ENCODE peak calls at places on chromosomes 3 and 15, in six cellular contexts. A, P, Z, Y, Q and G are unnamed samples.

GRCh38 chr3:182058488-182058887 is 346.8 kb downstream of the SOX2 start:
- DNase-seq in A (no peak), P (no peak), Z (no peak), Y (no peak), Q (no peak), G (no peak)

GRCh38 chr15:25481208-25481862 is 42.5 kb upstream of the UBE3A start:
- DNase-seq in A (no peak), P (no peak), Z (no peak), Y (peak), Q (no peak), G (no peak)

GRCh38 chr15:23072633-23073032 is 33.3 kb upstream of the TUBGCP5 start:
- DNase-seq in A (no peak), P (no peak), Z (no peak), Y (no peak), Q (no peak), G (no peak)

GRCh38 chr15:96294766-96295165 is 35.7 kb upstream of the NR2F2 start:
- DNase-seq in A (no peak), P (no peak), Z (no peak), Y (no peak), Q (no peak), G (no peak)

GRCh38 chr3:127732303-127732702 is 59.6 kb downstream of the ABTB1 start:
- DNase-seq in A (no peak), P (no peak), Z (no peak), Y (no peak), Q (no peak), G (no peak)

GRCh38 chr3:35383719-35384555 is 255.4 kb upstream of the ARPP21 start:
- DNase-seq in A (no peak), P (peak), Z (peak), Y (no peak), Q (no peak), G (no peak)

GRCh38 chr3:20190991-20191390 is 5.0 kb upstream of the SGO1 start:
- DNase-seq in A (no peak), P (no peak), Z (no peak), Y (no peak), Q (no peak), G (no peak)

GRCh38 chr15:88032787-88033186 is 223.8 kb downstream of the NTRK3 start:
- DNase-seq in A (no peak), P (no peak), Z (no peak), Y (no peak), Q (no peak), G (no peak)

GRCh38 chr15:74055804-74056203 is 26.5 kb downstream of the GOLGA6A start:
- DNase-seq in A (no peak), P (no peak), Z (no peak), Y (no peak), Q (no peak), G (no peak)

GRCh38 chr15:47715856-47716445 is 1.4 kb upstream of the SEMA6D start:
- DNase-seq in A (no peak), P (no peak), Z (no peak), Y (no peak), Q (no peak), G (no peak)

GRCh38 chr3:48684480-48685143 is 1.1 kb downstream of the NCKIPSD start:
- DNase-seq in A (no peak), P (no peak), Z (no peak), Y (peak), Q (no peak), G (no peak)

GRCh38 chr15:38217788-38218609 is 34.6 kb upstream of the SPRED1 start:
- DNase-seq in A (no peak), P (no peak), Z (no peak), Y (no peak), Q (no peak), G (no peak)

GRCh38 chr15:42010434-42010833 is 10.4 kb downstream of the PLA2G4E start:
- DNase-seq in A (no peak), P (no peak), Z (peak), Y (no peak), Q (no peak), G (no peak)

GRCh38 chr3:15538345-15538744 is 16.8 kb upstream of the COLQ start:
- DNase-seq in A (no peak), P (no peak), Z (no peak), Y (no peak), Q (no peak), G (no peak)

GRCh38 chr3:158842946-158843345 is 41.1 kb downstream of the MFSD1 start:
- DNase-seq in A (no peak), P (no peak), Z (no peak), Y (no peak), Q (no peak), G (no peak)

GRCh38 chr3:4841225-4841624 is 138.0 kb upstream of the BHLHE40 start:
- DNase-seq in A (no peak), P (no peak), Z (no peak), Y (no peak), Q (no peak), G (no peak)

GRCh38 chr3:156792945-156793344 is 33.2 kb upstream of the LEKR1 start:
- DNase-seq in A (no peak), P (no peak), Z (no peak), Y (no peak), Q (no peak), G (no peak)

GRCh38 chr3:49899815-49900214 is 3.9 kb downstream of the MST1R start:
- DNase-seq in A (no peak), P (no peak), Z (no peak), Y (no peak), Q (no peak), G (no peak)

GRCh38 chr3:112629425-112629824 is 11.5 kb downstream of the CCDC80 start:
- DNase-seq in A (no peak), P (peak), Z (peak), Y (peak), Q (peak), G (no peak)

GRCh38 chr3:56621686-56622085 is 61.4 kb downstream of the TASOR start:
- DNase-seq in A (no peak), P (no peak), Z (no peak), Y (no peak), Q (no peak), G (no peak)

GRCh38 chr15:51681303-51681963 is at the start of gene SCG3:
- DNase-seq in A (peak), P (peak), Z (peak), Y (peak), Q (peak), G (peak)

GRCh38 chr15:32861741-32862140 is 143.9 kb downstream of the GREM1 start:
- DNase-seq in A (no peak), P (peak), Z (no peak), Y (peak), Q (peak), G (no peak)

GRCh38 chr15:80180468-80180867 is 27.7 kb downstream of the FAH start:
- DNase-seq in A (no peak), P (no peak), Z (no peak), Y (no peak), Q (no peak), G (no peak)

GRCh38 chr15:26070095-26070532 is 207.0 kb upstream of the ATP10A start:
- DNase-seq in A (no peak), P (no peak), Z (no peak), Y (no peak), Q (no peak), G (no peak)

GRCh38 chr3:12903881-12904280 is 62.5 kb upstream of the RPL32 start:
- DNase-seq in A (no peak), P (no peak), Z (no peak), Y (no peak), Q (no peak), G (no peak)

GRCh38 chr3:193978030-193978429 is 157.9 kb upstream of the HES1 start:
- DNase-seq in A (no peak), P (no peak), Z (no peak), Y (no peak), Q (no peak), G (no peak)

DNA sequence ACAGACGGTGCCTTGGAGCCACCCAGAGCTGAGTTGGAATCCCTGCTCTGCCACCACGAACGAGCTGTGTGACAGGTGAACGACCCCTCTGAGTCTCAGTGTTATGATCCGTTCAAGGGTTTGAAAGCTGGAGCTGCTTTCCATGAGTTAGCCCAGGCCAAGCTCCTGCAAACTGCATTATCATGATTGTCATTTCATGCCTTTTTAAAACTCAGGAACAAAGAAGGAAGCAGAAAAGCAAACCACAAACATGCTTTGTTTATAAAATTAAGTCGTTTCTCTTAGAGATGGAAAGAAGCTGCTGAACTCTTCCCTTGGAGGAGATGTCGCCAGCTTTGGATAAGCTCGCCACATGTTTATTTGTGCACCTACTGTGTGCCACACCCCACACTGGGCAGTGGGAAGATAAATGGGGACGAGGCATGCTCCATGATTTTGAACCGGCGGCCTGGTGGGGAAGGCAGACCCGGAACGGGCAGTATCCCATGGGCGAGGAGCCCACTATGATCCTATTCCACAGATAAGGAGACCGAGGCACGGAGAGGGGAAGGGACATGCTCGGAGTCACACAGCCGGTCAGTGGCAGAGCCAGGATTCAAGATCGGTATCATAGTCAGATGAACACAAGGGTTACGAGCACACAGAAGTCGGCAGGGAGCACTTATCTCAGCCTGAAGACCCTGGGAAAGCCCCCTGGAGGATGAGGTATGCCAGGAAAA is 15.9 kb downstream of the HRH1 start:
- DNase-seq in A (no peak), P (no peak), Z (no peak), Y (no peak), Q (no peak), G (no peak)
- H3K4me3 ChIP-seq in A (no peak), P (no peak), Z (no peak), Y (no peak), Q (no peak), G (no peak)

DNA sequence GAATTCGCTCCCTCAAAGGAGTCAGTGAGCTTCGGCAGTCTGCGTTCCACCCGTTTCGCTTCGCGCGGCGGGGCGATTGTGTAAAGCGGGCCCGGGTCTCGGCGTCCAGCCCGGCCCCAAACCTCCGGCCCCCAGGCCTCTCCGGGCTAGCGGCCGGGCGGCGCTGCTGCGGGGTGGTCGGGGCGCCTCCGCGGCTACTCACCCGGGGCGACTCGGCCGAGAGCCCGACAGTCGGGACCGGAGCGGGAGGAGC is 412 bp downstream of the CHDH start:
- DNase-seq in A (no peak), P (no peak), Z (no peak), Y (no peak), Q (no peak), G (no peak)
- H3K27ac ChIP-seq in A (no peak), P (no peak), Z (peak), Y (peak), Q (peak), G (peak)

GRCh38 chr3:196489747-196490146 is 13.8 kb downstream of the RNF168 start:
- DNase-seq in A (no peak), P (no peak), Z (no peak), Y (no peak), Q (no peak), G (no peak)
- H3K4me3 ChIP-seq in A (no peak), P (no peak), Z (no peak), Y (no peak), Q (no peak), G (no peak)

GRCh38 chr3:86991840-86992430 is 986 bp upstream of the VGLL3 start:
- DNase-seq in A (no peak), P (peak), Z (no peak), Y (no peak), Q (no peak), G (no peak)

GRCh38 chr3:86989611-86990010 is 1.3 kb downstream of the VGLL3 start:
- DNase-seq in A (no peak), P (no peak), Z (no peak), Y (no peak), Q (no peak), G (no peak)

GRCh38 chr3:86990171-86990733 is 697 bp downstream of the VGLL3 start:
- DNase-seq in A (no peak), P (no peak), Z (no peak), Y (no peak), Q (peak), G (no peak)

GRCh38 chr3:86990734-86991481 is at the start of gene VGLL3:
- DNase-seq in A (no peak), P (peak), Z (peak), Y (peak), Q (peak), G (no peak)

DNA sequence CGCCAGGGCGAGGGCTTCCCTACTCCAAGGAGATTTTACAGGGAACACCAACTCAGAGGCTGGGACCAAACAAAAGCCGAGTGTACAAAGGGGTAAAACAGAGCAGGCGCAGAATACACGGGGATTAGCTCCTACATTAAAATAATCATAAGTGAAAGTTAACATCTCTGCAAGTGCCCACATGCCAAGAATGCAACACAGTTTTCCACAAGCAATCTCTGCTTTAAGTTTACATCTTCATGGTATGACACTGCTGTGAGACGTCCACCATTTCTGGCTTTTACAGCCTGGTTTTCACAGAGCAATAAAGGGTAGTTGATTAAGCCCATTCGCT is 500 bp upstream of the VGLL3 start:
- DNase-seq in A (no peak), P (no peak), Z (no peak), Y (no peak), Q (no peak), G (no peak)
- H3K27ac ChIP-seq in A (no peak), P (peak), Z (peak), Y (peak), Q (peak), G (peak)

GRCh38 chr15:90863987-90864386 is 4.4 kb upstream of the FURIN start:
- DNase-seq in A (no peak), P (no peak), Z (no peak), Y (no peak), Q (no peak), G (no peak)
- H3K4me3 ChIP-seq in A (no peak), P (no peak), Z (no peak), Y (no peak), Q (no peak), G (no peak)

GRCh38 chr15:65982941-65983340 is 113.7 kb downstream of the RAB11A start:
- DNase-seq in A (no peak), P (no peak), Z (no peak), Y (no peak), Q (no peak), G (no peak)

GRCh38 chr15:65981837-65982696 is 112.8 kb downstream of the RAB11A start:
- DNase-seq in A (peak), P (no peak), Z (peak), Y (peak), Q (no peak), G (no peak)

GRCh38 chr15:65987100-65987499 is 117.8 kb downstream of the RAB11A start:
- DNase-seq in A (no peak), P (no peak), Z (no peak), Y (no peak), Q (no peak), G (no peak)

GRCh38 chr15:65986416-65986815 is 117.1 kb downstream of the RAB11A start:
- DNase-seq in A (no peak), P (no peak), Z (no peak), Y (no peak), Q (no peak), G (no peak)

GRCh38 chr15:65985387-65985786 is 116.1 kb downstream of the RAB11A start:
- DNase-seq in A (no peak), P (no peak), Z (no peak), Y (no peak), Q (no peak), G (no peak)
- H3K27ac ChIP-seq in A (no peak), P (no peak), Z (no peak), Y (no peak), Q (no peak), G (no peak)

GRCh38 chr15:40928351-40928974 is 677 bp upstream of the DLL4 start:
- DNase-seq in A (no peak), P (no peak), Z (no peak), Y (peak), Q (no peak), G (no peak)

GRCh38 chr15:40928975-40929729 is at the start of gene DLL4:
- DNase-seq in A (peak), P (peak), Z (peak), Y (peak), Q (peak), G (no peak)

GRCh38 chr15:40925863-40926658 is 3.1 kb upstream of the DLL4 start:
- DNase-seq in A (no peak), P (no peak), Z (no peak), Y (peak), Q (no peak), G (no peak)

GRCh38 chr15:40926659-40927496 is 2.3 kb upstream of the DLL4 start:
- DNase-seq in A (no peak), P (no peak), Z (no peak), Y (no peak), Q (no peak), G (no peak)

DNA sequence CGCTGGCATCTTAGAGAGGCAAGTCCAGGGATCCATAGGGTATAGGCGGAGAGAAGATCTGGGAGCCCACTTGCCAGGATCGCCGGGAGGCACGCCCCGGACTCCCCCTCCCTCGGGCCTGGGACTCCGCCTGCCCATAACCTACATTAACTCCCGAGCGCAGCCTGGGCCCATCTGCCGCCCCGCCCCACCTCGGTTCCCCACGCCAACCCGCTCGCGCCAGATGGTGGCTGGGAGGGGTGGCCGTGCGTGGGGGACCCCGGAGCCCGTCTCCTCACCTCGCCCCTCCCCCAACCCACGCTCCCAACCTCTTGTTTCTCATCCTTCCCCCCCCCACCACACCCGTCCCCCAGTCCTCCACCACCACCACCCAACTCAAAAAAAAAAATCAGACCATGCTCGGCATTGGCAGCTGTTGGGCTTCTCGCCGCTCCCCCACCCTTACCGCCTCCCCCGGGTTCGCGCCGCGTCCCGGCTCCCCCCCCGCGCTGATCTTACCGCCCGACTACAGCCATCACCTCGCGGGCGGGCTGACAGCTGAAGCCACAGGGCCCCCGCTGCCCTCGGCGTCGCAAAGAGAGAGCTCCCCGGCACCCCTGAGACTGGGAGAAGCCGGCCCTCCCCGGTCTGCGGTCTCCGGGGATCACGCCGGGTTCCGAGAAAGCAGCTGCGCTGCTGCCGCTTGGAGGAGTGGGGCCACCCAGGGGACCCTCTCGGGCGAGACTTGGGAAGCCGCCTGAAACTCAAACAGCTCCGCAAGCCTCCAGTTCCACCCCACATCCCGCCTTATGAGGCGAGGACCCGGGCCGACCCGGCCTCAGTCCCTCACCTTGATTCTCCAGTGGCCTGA is 1.4 kb upstream of the DLL4 start:
- DNase-seq in A (no peak), P (no peak), Z (no peak), Y (peak), Q (peak), G (no peak)
- H3K4me3 ChIP-seq in A (peak), P (no peak), Z (peak), Y (peak), Q (peak), G (peak)

GRCh38 chr15:92034227-92034626 is 180.7 kb downstream of the SLCO3A1 start:
- DNase-seq in A (no peak), P (no peak), Z (no peak), Y (no peak), Q (no peak), G (no peak)
- H3K27ac ChIP-seq in A (no peak), P (no peak), Z (no peak), Y (no peak), Q (no peak), G (no peak)

GRCh38 chr3:129867506-129868124 is 25.9 kb downstream of the TMCC1 start:
- DNase-seq in A (no peak), P (no peak), Z (no peak), Y (no peak), Q (no peak), G (no peak)
- H3K4me3 ChIP-seq in A (no peak), P (no peak), Z (no peak), Y (no peak), Q (no peak), G (no peak)